ENCODE peak calls at places on chromosome 16, in seven cellular contexts. V is Caki2, S is left colon, O is adipocyte, K is HL-60, X is anterior cingulate cortex, F is cortex of kidney. Q is an unnamed sample.

GRCh38 chr16:60651351-60651750 is 1384.9 kb downstream of the CDH8 start:
- DNase-seq in O (no peak), V (no peak), S (no peak), F (no peak), X (no peak), K (no peak), Q (peak; percentile 2)

GRCh38 chr16:19984136-19984535 is 89.6 kb downstream of the GPR139 start:
- DNase-seq in O (no peak), K (no peak), F (no peak), V (no peak), X (no peak), S (no peak), Q (no peak)

GRCh38 chr16:78906135-78906534 is 694.4 kb downstream of the MAF start:
- DNase-seq in O (no peak), F (no peak), S (no peak), K (no peak), X (no peak), V (no peak), Q (no peak)

GRCh38 chr16:6300523-6300922 is 1032.1 kb upstream of the RBFOX1 start:
- DNase-seq in S (no peak), F (no peak), V (no peak), O (no peak), K (no peak), X (no peak), Q (no peak)

GRCh38 chr16:81523387-81524115 is 78.9 kb downstream of the CMIP start:
- DNase-seq in V (peak; percentile 49), F (no peak), X (no peak), O (peak; percentile 16), K (no peak), S (no peak), Q (peak; percentile 52)

GRCh38 chr16:57468346-57468745 is 5.9 kb downstream of the POLR2C start:
- DNase-seq in S (no peak), K (no peak), X (no peak), O (no peak), F (no peak), V (no peak), Q (no peak)

GRCh38 chr16:81500833-81501521 is 56.4 kb downstream of the CMIP start:
- DNase-seq in S (no peak), F (no peak), K (no peak), V (no peak), X (no peak), O (peak; percentile 57), Q (peak; percentile 81)

GRCh38 chr16:15983898-15984297 is 34.5 kb downstream of the ABCC1 start:
- DNase-seq in K (no peak), X (no peak), O (peak; percentile 66), F (no peak), S (no peak), V (peak; percentile 40), Q (no peak)

GRCh38 chr16:75491876-75492275 is 3.4 kb downstream of the CHST6 start:
- DNase-seq in V (no peak), S (peak; percentile 24), X (peak; percentile 23), O (peak; percentile 30), K (no peak), F (no peak), Q (no peak)

GRCh38 chr16:67268136-67268579 is 11.2 kb upstream of the PLEKHG4 start:
- DNase-seq in K (no peak), S (no peak), O (peak; percentile 84), F (no peak), V (peak; percentile 91), X (no peak), Q (peak; percentile 86)

Q was measured in GM04504.